ENCODE peak calls at places on chromosomes 11 and 22, in ten cellular contexts. R, D, M, V, F, G, T, A, C and N are unnamed samples.

GRCh38 chr22:42111798-42112197 is 18.8 kb downstream of the CYP2D6 start:
- DNase-seq in R (no peak), D (no peak), M (no peak), V (no peak), F (no peak), G (no peak), T (no peak), A (no peak), C (no peak), N (no peak)

GRCh38 chr22:46661221-46661851 is 41.1 kb downstream of the GRAMD4 start:
- DNase-seq in R (no peak), D (no peak), M (no peak), V (no peak), F (peak), G (peak), T (peak), A (peak), C (peak), N (no peak)

GRCh38 chr11:117822522-117823033 is 2.0 kb downstream of the FXYD2 start:
- DNase-seq in R (no peak), D (no peak), M (no peak), V (no peak), F (no peak), G (no peak), T (no peak), A (no peak), C (no peak), N (no peak)

GRCh38 chr22:22099833-22100812 is 117.5 kb upstream of the TOP3B start:
- DNase-seq in R (no peak), D (no peak), M (no peak), V (no peak), F (peak), G (no peak), T (no peak), A (no peak), C (no peak), N (no peak)

GRCh38 chr22:20004464-20004863 is 12.2 kb downstream of the ARVCF start:
- DNase-seq in R (no peak), D (no peak), M (no peak), V (no peak), F (no peak), G (no peak), T (no peak), A (no peak), C (no peak), N (no peak)

GRCh38 chr11:96238563-96239166 is 104.3 kb downstream of the MAML2 start:
- DNase-seq in R (no peak), D (no peak), M (no peak), V (no peak), F (no peak), G (no peak), T (no peak), A (no peak), C (peak), N (no peak)

GRCh38 chr11:81007046-81007445 is 1566.2 kb upstream of the TENM4 start:
- DNase-seq in R (peak), D (no peak), M (no peak), V (no peak), F (peak), G (peak), T (no peak), A (no peak), C (no peak), N (no peak)

GRCh38 chr22:26767351-26767970 is 110.1 kb downstream of the MIAT start:
- DNase-seq in R (no peak), D (no peak), M (no peak), V (no peak), F (no peak), G (no peak), T (no peak), A (no peak), C (no peak), N (no peak)

GRCh38 chr11:6693342-6694228 is 10.4 kb upstream of the MRPL17 start:
- DNase-seq in R (no peak), D (no peak), M (peak), V (no peak), F (peak), G (no peak), T (peak), A (peak), C (no peak), N (no peak)